ENCODE peak calls at places on chromosome 17, in four cellular contexts. S, X, A and L are unnamed samples. For H3K36me3, the result is how much of the 10 kb centered on the place peaks cover.

GRCh38 chr17:44956998-44957981 is 9.7 kb upstream of the KIF18B start:
- DNase-seq in S (no peak), X (no peak), A (no peak), L (no peak)

GRCh38 chr17:69060835-69061234 is at the start of gene ABCA9:
- DNase-seq in S (peak), X (no peak), A (peak), L (peak)

GRCh38 chr17:71511266-71511995 is 609.4 kb upstream of the SOX9 start:
- DNase-seq in S (no peak), X (no peak), A (no peak), L (no peak)

GRCh38 chr17:82367724-82368524 is 3.6 kb upstream of the UTS2R start:
- DNase-seq in S (peak), X (no peak), A (peak), L (no peak)

GRCh38 chr17:82350182-82351030 is 8.6 kb upstream of the TEX19 start:
- DNase-seq in S (no peak), X (peak), A (no peak), L (no peak)

GRCh38 chr17:42438600-42439567 is 15.8 kb upstream of the CAVIN1 start:
- DNase-seq in S (no peak), X (peak), A (no peak), L (no peak)

GRCh38 chr17:2847601-2848255 is 51.5 kb downstream of the RAP1GAP2 start:
- DNase-seq in S (no peak), X (no peak), A (no peak), L (no peak)

GRCh38 chr17:29710891-29711418 is 88.2 kb upstream of the CORO6 start:
- DNase-seq in S (peak), X (no peak), A (peak), L (peak)

GRCh38 chr17:49216482-49216881 is 6.0 kb downstream of the ABI3 start:
- DNase-seq in S (no peak), X (no peak), A (no peak), L (no peak)

GRCh38 chr17:58703137-58703846 is 10.9 kb downstream of the RAD51C start:
- DNase-seq in S (peak), X (no peak), A (no peak), L (no peak)

GRCh38 chr17:69213059-69213813 is 15.4 kb downstream of the ABCA10 start:
- DNase-seq in S (no peak), X (no peak), A (no peak), L (no peak)

GRCh38 chr17:2082003-2082862 is 27.3 kb downstream of the HIC1 start:
- DNase-seq in S (peak), X (no peak), A (no peak), L (peak)

GRCh38 chr17:80766290-80766689 is 221.7 kb downstream of the RPTOR start:
- DNase-seq in S (no peak), X (no peak), A (no peak), L (no peak)

GRCh38 chr17:30021708-30022317 is 80.4 kb downstream of the EFCAB5 start:
- DNase-seq in S (peak), X (peak), A (peak), L (no peak)

GRCh38 chr17:62804822-62805221 is 3.3 kb downstream of the MARCHF10 start:
- DNase-seq in S (peak), X (no peak), A (no peak), L (no peak)

GRCh38 chr17:2170023-2170422 is 115.1 kb downstream of the HIC1 start:
- DNase-seq in S (no peak), X (peak), A (no peak), L (no peak)

GRCh38 chr17:39679521-39680192 is 8.2 kb downstream of the PGAP3 start:
- DNase-seq in S (no peak), X (no peak), A (no peak), L (no peak)

GRCh38 chr17:38420518-38420917 is 7.7 kb upstream of the ARHGAP23 start:
- DNase-seq in S (no peak), X (no peak), A (no peak), L (no peak)

GRCh38 chr17:18235743-18236256 is 10.4 kb downstream of the LLGL1 start:
- DNase-seq in S (peak), X (no peak), A (no peak), L (no peak)

GRCh38 chr17:32503251-32504165 is 16.7 kb downstream of the CDK5R1 start:
- DNase-seq in S (no peak), X (peak), A (no peak), L (no peak)

GRCh38 chr17:65876985-65877384 is 314.9 kb downstream of the CEP112 start:
- DNase-seq in S (no peak), X (no peak), A (no peak), L (no peak)

GRCh38 chr17:65320856-65321255 is 183.7 kb downstream of the RGS9 start:
- DNase-seq in S (no peak), X (no peak), A (no peak), L (no peak)

GRCh38 chr17:45307290-45308015 is 9.4 kb downstream of the MAP3K14 start:
- DNase-seq in S (peak), X (no peak), A (no peak), L (peak)

GRCh38 chr17:58686980-58687379 is 4.9 kb downstream of the TEX14 start:
- DNase-seq in S (no peak), X (no peak), A (no peak), L (no peak)

GRCh38 chr17:17730250-17730935 is 49.1 kb downstream of the RAI1 start:
- DNase-seq in S (no peak), X (no peak), A (no peak), L (no peak)

GRCh38 chr17:78268960-78269892 is 37.8 kb downstream of the TMEM235 start:
- DNase-seq in S (peak), X (no peak), A (no peak), L (no peak)

GRCh38 chr17:11899494-11899893 is 97.8 kb downstream of the ZNF18 start:
- DNase-seq in S (no peak), X (no peak), A (peak), L (no peak)

GRCh38 chr17:74782571-74782970 is 6.4 kb upstream of the NAT9 start:
- DNase-seq in S (no peak), X (no peak), A (no peak), L (no peak)

GRCh38 chr17:74779948-74780400 is 3.8 kb upstream of the NAT9 start:
- DNase-seq in S (no peak), X (no peak), A (no peak), L (no peak)

GRCh38 chr17:74777884-74778490 is 1.8 kb upstream of the NAT9 start:
- DNase-seq in S (no peak), X (no peak), A (no peak), L (no peak)

GRCh38 chr17:74778960-74779359 is 2.8 kb upstream of the NAT9 start:
- DNase-seq in S (peak), X (no peak), A (no peak), L (no peak)

GRCh38 chr17:74780443-74781238 is 4.5 kb upstream of the NAT9 start:
- DNase-seq in S (no peak), X (peak), A (peak), L (no peak)
- TF ChIP-seq CTCF in S (peak), X (peak), A (peak), L (peak)

GRCh38 chr17:9769036-9769695 is 22.2 kb downstream of the DHRS7C start:
- DNase-seq in S (no peak), X (no peak), A (no peak), L (no peak)
- H3K36me3 ChIP-seq in S (under half), X (under half), A (under half), L (under half)

DNA sequence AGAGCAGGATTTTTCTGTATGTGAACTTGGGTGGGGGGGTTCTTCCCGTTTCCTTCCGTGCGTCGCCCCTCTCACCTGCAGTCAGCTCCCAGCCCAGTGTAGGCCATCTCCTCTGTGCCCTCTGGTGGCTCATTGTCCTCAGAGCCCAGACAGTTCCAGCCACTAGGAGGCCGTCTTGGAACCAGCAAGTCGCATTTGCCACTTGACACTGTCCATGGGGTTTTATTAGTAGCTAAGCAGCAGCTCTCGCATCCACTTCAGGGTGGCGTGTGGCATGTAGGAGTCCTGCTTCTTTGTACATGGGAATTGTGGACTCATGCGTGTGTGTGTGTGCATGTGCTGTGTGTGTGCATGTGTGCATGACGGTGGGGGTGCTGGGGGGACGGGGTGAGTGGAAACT is 74.0 kb downstream of the SEC14L1 start:
- DNase-seq in S (peak), X (no peak), A (peak), L (no peak)
- TF ChIP-seq CTCF in S (peak), X (peak), A (peak), L (peak)

GRCh38 chr17:4550534-4551039 is 4.6 kb downstream of the MYBBP1A start:
- DNase-seq in S (no peak), X (no peak), A (no peak), L (no peak)
- H3K36me3 ChIP-seq in S (half or more), X (under half), A (half or more), L (under half)

DNA sequence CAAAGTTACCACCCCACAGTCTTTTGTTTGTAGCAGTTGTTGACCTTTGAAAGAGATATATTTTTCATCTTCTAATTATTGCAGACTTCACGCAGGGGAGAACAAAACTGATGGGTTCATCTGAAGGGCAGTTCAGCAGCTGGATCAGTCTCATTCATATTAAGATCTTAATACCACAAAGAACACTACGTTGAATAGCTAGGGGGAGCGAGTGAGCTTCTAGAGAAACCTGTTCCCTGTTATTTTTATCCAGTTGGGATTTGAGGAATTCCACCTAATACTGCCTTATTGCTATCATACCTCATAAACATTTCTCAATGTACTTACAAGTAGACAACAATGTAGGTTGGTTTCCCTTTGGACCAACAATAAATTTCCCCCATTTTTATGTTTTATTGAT is 306.1 kb upstream of the KIF2B start:
- DNase-seq in S (no peak), X (no peak), A (peak), L (no peak)
- TF ChIP-seq CTCF in S (no peak), X (no peak), A (peak), L (no peak)